ENCODE peak calls at places on chromosomes 5 and 9, in nine cellular contexts. Y is hepatocyte, P is A549, Q is MM.1S, G is pancreas, I is cardiac muscle cell, R is RWPE2, W is upper lobe of left lung, S is esophagus muscularis mucosa. U is an unnamed sample.

GRCh38 chr5:106873558-106873957 is 797.2 kb downstream of the EFNA5 start:
- DNase-seq in Y (no peak), P (no peak), Q (no peak), G (no peak), I (no peak), R (peak), W (no peak), S (no peak), U (no peak)

GRCh38 chr5:142145106-142145900 is 36.7 kb downstream of the NDFIP1 start:
- DNase-seq in Y (peak), P (peak), Q (peak), G (peak), I (peak), R (no peak), W (peak), S (no peak), U (no peak)

GRCh38 chr5:67003906-67004729 is 192.5 kb downstream of the CD180 start:
- DNase-seq in Y (peak), P (peak), Q (peak), G (peak), I (peak), R (peak), W (peak), S (peak), U (peak)

GRCh38 chr5:72498284-72498683 is 8.9 kb downstream of the ZNF366 start:
- DNase-seq in Y (no peak), P (no peak), Q (no peak), G (no peak), I (peak), R (no peak), W (no peak), S (no peak), U (no peak)

GRCh38 chr5:36443941-36444340 is 142.2 kb upstream of the RANBP3L start:
- DNase-seq in Y (no peak), P (no peak), Q (no peak), G (no peak), I (no peak), R (no peak), W (no peak), S (no peak), U (no peak)

GRCh38 chr5:58775699-58776098 is 192.8 kb downstream of the RAB3C start:
- DNase-seq in Y (no peak), P (no peak), Q (no peak), G (no peak), I (no peak), R (no peak), W (no peak), S (no peak), U (no peak)

GRCh38 chr9:70053864-70054263 is 10.2 kb downstream of the MAMDC2 start:
- DNase-seq in Y (no peak), P (no peak), Q (no peak), G (peak), I (no peak), R (peak), W (no peak), S (peak), U (no peak)

GRCh38 chr5:24347206-24347605 is 297.6 kb downstream of the CDH10 start:
- DNase-seq in Y (no peak), P (no peak), Q (no peak), G (no peak), I (no peak), R (no peak), W (no peak), S (no peak), U (no peak)

GRCh38 chr5:131999991-132000490 is 11.4 kb downstream of the ACSL6 start:
- DNase-seq in Y (no peak), P (no peak), Q (no peak), G (no peak), I (no peak), R (peak), W (no peak), S (no peak), U (peak)

GRCh38 chr9:34654317-34655083 is 2.5 kb downstream of the IL11RA start:
- DNase-seq in Y (peak), P (no peak), Q (no peak), G (peak), I (peak), R (no peak), W (no peak), S (no peak), U (peak)

GRCh38 chr9:110532908-110533665 is 46.5 kb downstream of the SVEP1 start:
- DNase-seq in Y (no peak), P (no peak), Q (no peak), G (no peak), I (no peak), R (no peak), W (no peak), S (no peak), U (no peak)

GRCh38 chr5:132746592-132747063 is 598 bp upstream of the CCNI2 start:
- DNase-seq in Y (peak), P (peak), Q (no peak), G (no peak), I (no peak), R (no peak), W (peak), S (peak), U (no peak)

GRCh38 chr9:114051281-114051680 is 26.8 kb downstream of the AMBP start:
- DNase-seq in Y (no peak), P (no peak), Q (no peak), G (no peak), I (no peak), R (no peak), W (peak), S (no peak), U (peak)

GRCh38 chr5:150119421-150120061 is 33.2 kb upstream of the CSF1R start:
- DNase-seq in Y (no peak), P (no peak), Q (no peak), G (no peak), I (no peak), R (peak), W (peak), S (no peak), U (peak)

GRCh38 chr9:126623314-126623666 is 9.6 kb downstream of the LMX1B start:
- DNase-seq in Y (no peak), P (no peak), Q (no peak), G (no peak), I (no peak), R (no peak), W (no peak), S (no peak), U (no peak)

GRCh38 chr5:78221964-78222451 is 72.5 kb downstream of the AP3B1 start:
- DNase-seq in Y (no peak), P (peak), Q (peak), G (no peak), I (peak), R (no peak), W (no peak), S (no peak), U (peak)

GRCh38 chr5:137481596-137481995 is 17.5 kb downstream of the SPOCK1 start:
- DNase-seq in Y (no peak), P (no peak), Q (no peak), G (no peak), I (no peak), R (no peak), W (no peak), S (no peak), U (no peak)

GRCh38 chr5:143850050-143850713 is 38.2 kb downstream of the HMHB1 start:
- DNase-seq in Y (no peak), P (peak), Q (peak), G (no peak), I (no peak), R (no peak), W (no peak), S (no peak), U (no peak)

GRCh38 chr5:74949976-74950375 is 83.8 kb upstream of the FAM169A start:
- DNase-seq in Y (no peak), P (no peak), Q (no peak), G (no peak), I (no peak), R (no peak), W (no peak), S (no peak), U (no peak)

GRCh38 chr9:137240841-137241489 is at the start of gene TUBB4B:
- DNase-seq in Y (peak), P (peak), Q (peak), G (peak), I (peak), R (peak), W (peak), S (peak), U (peak)

GRCh38 chr5:31680528-31680927 is 41.6 kb downstream of the PDZD2 start:
- DNase-seq in Y (no peak), P (no peak), Q (no peak), G (no peak), I (no peak), R (no peak), W (no peak), S (no peak), U (no peak)

GRCh38 chr9:16134351-16134750 is 581.5 kb downstream of the CCDC171 start:
- DNase-seq in Y (no peak), P (no peak), Q (no peak), G (no peak), I (no peak), R (no peak), W (no peak), S (no peak), U (no peak)

GRCh38 chr5:74205745-74206570 is 434.6 kb downstream of the ENC1 start:
- DNase-seq in Y (no peak), P (no peak), Q (no peak), G (no peak), I (peak), R (no peak), W (no peak), S (no peak), U (no peak)

GRCh38 chr9:109124089-109124488 is 4.3 kb upstream of the TMEM245 start:
- DNase-seq in Y (no peak), P (no peak), Q (no peak), G (no peak), I (no peak), R (no peak), W (no peak), S (no peak), U (no peak)

DNA sequence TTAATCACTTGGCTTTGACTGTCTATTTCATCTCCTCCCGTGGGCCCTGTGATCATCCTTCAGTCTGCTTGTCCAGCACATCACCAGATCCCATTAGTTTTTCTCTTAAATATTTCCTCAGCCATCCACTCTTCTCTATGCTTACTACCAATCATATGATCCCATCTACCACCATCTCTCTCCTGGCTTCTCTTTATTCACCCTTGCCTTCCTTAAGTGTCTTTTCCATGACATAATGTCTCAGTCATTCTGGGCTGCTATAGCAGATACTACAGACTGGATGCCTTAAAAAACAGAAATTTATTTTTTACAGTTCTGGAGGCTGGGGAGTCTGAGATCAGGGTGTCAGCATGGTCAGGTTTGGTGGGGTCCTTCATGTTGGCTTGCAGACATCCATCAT is 208.4 kb upstream of the PPP1R2B start:
- DNase-seq in Y (no peak), P (no peak), Q (no peak), G (no peak), I (no peak), R (no peak), W (no peak), S (no peak), U (no peak)
- H3K27ac ChIP-seq in Y (no peak), P (no peak), Q (no peak), G (no peak), I (no peak), R (no peak), W (no peak), S (peak), U (no peak)

GRCh38 chr5:33736510-33736909 is 155.3 kb downstream of the ADAMTS12 start:
- DNase-seq in Y (no peak), P (peak), Q (no peak), G (no peak), I (peak), R (no peak), W (no peak), S (no peak), U (no peak)

GRCh38 chr5:33738097-33738496 is 153.7 kb downstream of the ADAMTS12 start:
- DNase-seq in Y (no peak), P (no peak), Q (no peak), G (no peak), I (no peak), R (no peak), W (no peak), S (no peak), U (no peak)

GRCh38 chr5:33738967-33739366 is 152.8 kb downstream of the ADAMTS12 start:
- DNase-seq in Y (no peak), P (no peak), Q (no peak), G (no peak), I (no peak), R (no peak), W (no peak), S (no peak), U (no peak)

GRCh38 chr5:33737284-33737683 is 154.5 kb downstream of the ADAMTS12 start:
- DNase-seq in Y (no peak), P (no peak), Q (no peak), G (no peak), I (peak), R (no peak), W (no peak), S (no peak), U (no peak)

GRCh38 chr5:33737697-33738096 is 154.1 kb downstream of the ADAMTS12 start:
- DNase-seq in Y (no peak), P (no peak), Q (no peak), G (no peak), I (no peak), R (no peak), W (no peak), S (no peak), U (no peak)
- H3K4me3 ChIP-seq in Y (no peak), P (no peak), Q (no peak), G (no peak), I (no peak), R (no peak), W (no peak), S (no peak), U (no peak)

GRCh38 chr9:116483622-116484482 is 203.3 kb upstream of the TRIM32 start:
- DNase-seq in Y (no peak), P (no peak), Q (no peak), G (no peak), I (no peak), R (no peak), W (no peak), S (no peak), U (no peak)
- H3K27ac ChIP-seq in Y (no peak), P (peak), Q (no peak), G (no peak), I (no peak), R (no peak), W (no peak), S (peak), U (no peak)

GRCh38 chr5:181218795-181219124 is 4.3 kb upstream of the TRIM41 start:
- DNase-seq in Y (no peak), P (no peak), Q (peak), G (no peak), I (no peak), R (no peak), W (no peak), S (no peak), U (no peak)

GRCh38 chr5:181219262-181220177 is 3.6 kb upstream of the TRIM41 start:
- DNase-seq in Y (no peak), P (no peak), Q (peak), G (no peak), I (no peak), R (no peak), W (no peak), S (no peak), U (no peak)

GRCh38 chr5:181217111-181217804 is 5.8 kb upstream of the TRIM41 start:
- DNase-seq in Y (peak), P (peak), Q (peak), G (no peak), I (peak), R (peak), W (no peak), S (no peak), U (peak)

GRCh38 chr5:181217805-181218065 is 5.3 kb upstream of the TRIM41 start:
- DNase-seq in Y (peak), P (no peak), Q (peak), G (no peak), I (no peak), R (no peak), W (no peak), S (no peak), U (peak)

GRCh38 chr5:181215997-181216982 is 6.8 kb upstream of the TRIM41 start:
- DNase-seq in Y (no peak), P (peak), Q (peak), G (no peak), I (no peak), R (no peak), W (no peak), S (no peak), U (no peak)
- H3K4me3 ChIP-seq in Y (peak), P (peak), Q (peak), G (no peak), I (peak), R (peak), W (peak), S (peak), U (peak)

GRCh38 chr9:134328841-134329575 is 2.8 kb downstream of the RXRA start:
- DNase-seq in Y (peak), P (no peak), Q (no peak), G (no peak), I (peak), R (no peak), W (peak), S (no peak), U (no peak)
- H3K27ac ChIP-seq in Y (peak), P (peak), Q (no peak), G (peak), I (peak), R (peak), W (peak), S (peak), U (peak)

GRCh38 chr5:177117441-177118045 is 16.0 kb upstream of the NSD1 start:
- DNase-seq in Y (no peak), P (no peak), Q (no peak), G (no peak), I (no peak), R (no peak), W (no peak), S (no peak), U (no peak)

GRCh38 chr5:177112589-177113220 is 20.9 kb upstream of the NSD1 start:
- DNase-seq in Y (no peak), P (no peak), Q (no peak), G (no peak), I (no peak), R (no peak), W (no peak), S (no peak), U (no peak)

GRCh38 chr5:177113566-177114424 is 19.8 kb upstream of the NSD1 start:
- DNase-seq in Y (peak), P (peak), Q (peak), G (peak), I (peak), R (no peak), W (peak), S (peak), U (peak)

GRCh38 chr5:177111720-177112394 is 21.7 kb upstream of the NSD1 start:
- DNase-seq in Y (peak), P (peak), Q (peak), G (no peak), I (peak), R (no peak), W (peak), S (no peak), U (peak)

DNA sequence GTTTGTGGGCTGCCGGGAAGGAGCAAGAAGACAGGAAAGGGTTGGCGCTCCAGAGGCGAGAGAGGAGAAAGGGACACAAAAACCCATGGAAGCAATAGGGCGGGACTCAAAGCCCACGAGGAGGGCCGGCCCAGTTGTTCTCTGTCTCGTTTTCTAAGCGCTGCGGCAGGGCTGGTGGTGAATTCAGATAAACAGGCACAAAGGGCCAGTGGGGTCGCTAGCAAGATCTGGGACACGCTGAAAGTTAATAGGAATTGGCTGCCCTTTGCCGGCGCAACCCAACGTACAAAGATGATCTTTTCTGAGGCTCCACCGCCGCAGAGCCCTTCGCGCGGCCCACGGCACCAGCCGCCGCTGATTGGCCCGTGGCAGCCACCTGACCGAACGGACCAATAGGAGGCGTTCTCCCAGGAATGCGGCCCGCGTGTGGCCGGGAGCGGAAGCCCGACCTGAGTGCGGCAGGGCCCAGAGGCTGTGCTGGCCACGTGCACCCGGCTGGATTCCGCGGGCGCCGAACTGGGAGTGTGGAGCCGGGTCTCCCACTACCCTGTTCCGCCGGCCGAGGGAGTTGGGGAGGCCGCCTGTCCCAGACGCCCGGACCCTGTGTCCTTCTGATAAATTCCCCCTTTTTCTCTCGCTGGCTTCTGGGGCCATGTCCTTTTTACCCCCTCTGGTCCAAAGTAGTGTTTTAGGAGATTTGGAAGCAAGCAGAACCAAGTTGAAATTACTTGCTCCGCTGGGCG is 16.8 kb upstream of the NSD1 start:
- DNase-seq in Y (peak), P (no peak), Q (no peak), G (peak), I (peak), R (no peak), W (peak), S (peak), U (peak)
- H3K4me3 ChIP-seq in Y (no peak), P (no peak), Q (no peak), G (no peak), I (no peak), R (no peak), W (peak), S (peak), U (peak)

DNA sequence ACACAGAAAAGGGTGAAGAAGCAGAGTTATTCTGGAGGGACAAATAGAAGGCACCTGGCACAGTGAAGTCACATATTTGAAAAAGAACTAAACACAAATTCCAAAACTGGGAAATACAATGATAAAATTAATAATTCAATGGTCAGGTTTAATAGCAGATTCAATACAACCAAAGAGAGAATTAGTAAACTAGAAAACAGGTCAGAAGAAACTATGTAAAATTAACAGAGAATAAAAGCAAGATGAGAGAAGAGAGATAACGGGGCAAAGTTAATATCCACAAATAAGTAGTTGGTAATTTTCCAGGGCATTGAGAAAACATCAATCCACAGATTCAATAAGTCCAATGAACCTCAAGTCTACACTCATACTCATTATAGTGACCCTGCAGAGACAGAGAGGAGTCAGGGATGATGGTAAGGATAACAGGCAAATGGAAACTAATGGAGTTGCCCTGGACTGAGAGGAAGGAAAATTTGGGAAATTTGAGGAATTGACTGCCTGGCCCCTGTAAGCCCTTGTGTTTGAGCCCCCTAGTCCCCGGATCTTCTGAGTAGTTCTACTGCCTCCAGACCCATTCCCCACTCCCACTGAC is 8.3 kb upstream of the ERGIC1 start:
- DNase-seq in Y (no peak), P (no peak), Q (no peak), G (no peak), I (no peak), R (no peak), W (no peak), S (no peak), U (no peak)
- H3K27ac ChIP-seq in Y (no peak), P (no peak), Q (no peak), G (no peak), I (no peak), R (no peak), W (no peak), S (no peak), U (no peak)

GRCh38 chr5:119410448-119411170 is 41.7 kb upstream of the HSD17B4 start:
- DNase-seq in Y (no peak), P (no peak), Q (no peak), G (no peak), I (no peak), R (no peak), W (no peak), S (no peak), U (no peak)

GRCh38 chr5:119411291-119411934 is 40.9 kb upstream of the HSD17B4 start:
- DNase-seq in Y (no peak), P (no peak), Q (no peak), G (no peak), I (peak), R (no peak), W (no peak), S (no peak), U (no peak)

GRCh38 chr5:119409235-119409815 is 43.0 kb upstream of the HSD17B4 start:
- DNase-seq in Y (no peak), P (peak), Q (peak), G (no peak), I (no peak), R (no peak), W (no peak), S (no peak), U (no peak)

GRCh38 chr5:119412828-119413227 is 39.5 kb upstream of the HSD17B4 start:
- DNase-seq in Y (no peak), P (no peak), Q (no peak), G (no peak), I (no peak), R (no peak), W (no peak), S (no peak), U (no peak)

GRCh38 chr5:119411935-119412623 is 40.2 kb upstream of the HSD17B4 start:
- DNase-seq in Y (peak), P (peak), Q (peak), G (peak), I (peak), R (no peak), W (peak), S (no peak), U (no peak)
- H3K4me3 ChIP-seq in Y (peak), P (peak), Q (peak), G (no peak), I (peak), R (peak), W (peak), S (peak), U (peak)

U was measured in spleen.